ENCODE peak calls at places on chromosomes 12 and 14, in four cellular contexts. H, P, T and S are unnamed samples.

GRCh38 chr12:69905801-69906200 is 80.8 kb downstream of the MYRFL start:
- DNase-seq in T (no peak), P (no peak), H (no peak), S (no peak)

GRCh38 chr14:75476274-75476995 is 45.8 kb upstream of the BATF start:
- DNase-seq in H (no peak), T (no peak), P (no peak), S (no peak)

GRCh38 chr14:69288001-69288771 is 28.2 kb downstream of the GALNT16 start:
- DNase-seq in P (no peak), H (peak), T (no peak), S (peak)

GRCh38 chr12:57151741-57152407 is 4.5 kb upstream of the LRP1-AS start:
- DNase-seq in T (no peak), P (no peak), H (peak), S (peak)

GRCh38 chr12:50110762-50111416 is 1.1 kb upstream of the COX14 start:
- DNase-seq in T (no peak), H (no peak), P (peak), S (no peak)

GRCh38 chr12:107634530-107634929 is 51.1 kb upstream of the PWP1 start:
- DNase-seq in H (no peak), T (no peak), P (no peak), S (no peak)

GRCh38 chr12:103642240-103642864 is 55.3 kb downstream of the STAB2 start:
- DNase-seq in H (no peak), P (no peak), T (no peak), S (no peak)

GRCh38 chr12:113351089-113351488 is 7.3 kb upstream of the PLBD2 start:
- DNase-seq in P (no peak), H (no peak), T (no peak), S (no peak)

GRCh38 chr14:96479435-96480146 is 22.6 kb upstream of the PAPOLA start:
- DNase-seq in H (no peak), P (no peak), T (no peak), S (no peak)

GRCh38 chr12:43281563-43281962 is 270.4 kb downstream of the ADAMTS20 start:
- DNase-seq in H (no peak), P (no peak), T (no peak), S (no peak)